ENCODE peak calls at places on chromosomes 1 and 21, in nine cellular contexts. A is transverse colon, E is HL-60, G is tibial artery, C is astrocyte of the spinal cord, S is dorsolateral prefrontal cortex, U is foreskin keratinocyte, Z is left lung, R is neural crest cell. I is an unnamed sample.

GRCh38 chr1:15941044-15941840 is 34.7 kb downstream of the ZBTB17 start:
- DNase-seq in A (no peak), E (no peak), G (no peak), C (no peak), S (no peak), U (no peak), Z (no peak), R (no peak), I (no peak)

GRCh38 chr1:237681210-237681609 is 209.5 kb downstream of the ZP4 start:
- DNase-seq in A (no peak), E (no peak), G (no peak), C (no peak), S (no peak), U (no peak), Z (no peak), R (no peak), I (no peak)

GRCh38 chr1:16014509-16015482 is 3.0 kb downstream of the HSPB7 start:
- DNase-seq in A (peak), E (no peak), G (peak), C (no peak), S (no peak), U (no peak), Z (no peak), R (no peak), I (peak)

GRCh38 chr1:87151500-87152421 is 176.9 kb upstream of the LMO4 start:
- DNase-seq in A (peak), E (peak), G (peak), C (peak), S (peak), U (peak), Z (peak), R (peak), I (no peak)

GRCh38 chr21:27275294-27275927 is 308.5 kb upstream of the ADAMTS5 start:
- DNase-seq in A (no peak), E (peak), G (no peak), C (peak), S (no peak), U (peak), Z (no peak), R (no peak), I (no peak)

GRCh38 chr21:33441489-33442477 is 38.0 kb downstream of the TMEM50B start:
- DNase-seq in A (peak), E (no peak), G (peak), C (peak), S (no peak), U (peak), Z (no peak), R (no peak), I (no peak)

GRCh38 chr21:45976666-45977335 is 4.8 kb upstream of the COL6A1 start:
- DNase-seq in A (peak), E (no peak), G (no peak), C (no peak), S (no peak), U (no peak), Z (no peak), R (no peak), I (peak)

GRCh38 chr1:89743788-89744187 is 77.0 kb upstream of the LRRC8D start:
- DNase-seq in A (no peak), E (no peak), G (no peak), C (no peak), S (no peak), U (no peak), Z (no peak), R (no peak), I (no peak)

GRCh38 chr1:32377541-32378220 is 15.3 kb downstream of the TSSK3 start:
- DNase-seq in A (no peak), E (no peak), G (no peak), C (no peak), S (no peak), U (peak), Z (no peak), R (no peak), I (no peak)

GRCh38 chr1:221239911-221240310 is 360.7 kb downstream of the HLX start:
- DNase-seq in A (no peak), E (no peak), G (no peak), C (no peak), S (no peak), U (peak), Z (no peak), R (no peak), I (no peak)

GRCh38 chr1:50333595-50333974 is 89.7 kb downstream of the DMRTA2 start:
- DNase-seq in A (peak), E (no peak), G (no peak), C (peak), S (no peak), U (peak), Z (peak), R (peak), I (peak)

GRCh38 chr1:108947871-108948525 is 15.3 kb downstream of the CLCC1 start:
- DNase-seq in A (no peak), E (no peak), G (no peak), C (peak), S (no peak), U (no peak), Z (no peak), R (no peak), I (no peak)

GRCh38 chr1:209550519-209550918 is 33.0 kb upstream of the CAMK1G start:
- DNase-seq in A (no peak), E (no peak), G (no peak), C (no peak), S (no peak), U (no peak), Z (no peak), R (no peak), I (no peak)

GRCh38 chr1:216820345-216820744 is 97.1 kb upstream of the ESRRG start:
- DNase-seq in A (no peak), E (no peak), G (no peak), C (peak), S (no peak), U (peak), Z (no peak), R (no peak), I (no peak)

GRCh38 chr21:35529141-35529863 is 480.2 kb upstream of the RUNX1 start:
- DNase-seq in A (no peak), E (no peak), G (no peak), C (peak), S (no peak), U (no peak), Z (no peak), R (no peak), I (no peak)

GRCh38 chr1:44524180-44524579 is 119.1 kb downstream of the RNF220 start:
- DNase-seq in A (no peak), E (no peak), G (no peak), C (no peak), S (no peak), U (no peak), Z (no peak), R (peak), I (no peak)

GRCh38 chr1:14181191-14181793 is 417.2 kb upstream of the KAZN start:
- DNase-seq in A (no peak), E (no peak), G (no peak), C (peak), S (no peak), U (peak), Z (no peak), R (no peak), I (no peak)

GRCh38 chr1:16212251-16212961 is at the start of gene ARHGEF19:
- DNase-seq in A (peak), E (no peak), G (no peak), C (no peak), S (no peak), U (peak), Z (peak), R (no peak), I (peak)

GRCh38 chr1:151171190-151171589 is 4.6 kb downstream of the TMOD4 start:
- DNase-seq in A (no peak), E (no peak), G (no peak), C (no peak), S (no peak), U (no peak), Z (no peak), R (no peak), I (no peak)

GRCh38 chr1:106524631-106525030 is 531.8 kb upstream of the PRMT6 start:
- DNase-seq in A (no peak), E (no peak), G (no peak), C (no peak), S (no peak), U (no peak), Z (no peak), R (no peak), I (no peak)

GRCh38 chr1:61839702-61840101 is 97.4 kb downstream of the PATJ start:
- DNase-seq in A (no peak), E (no peak), G (no peak), C (peak), S (no peak), U (peak), Z (no peak), R (no peak), I (no peak)

GRCh38 chr1:6083801-6084467 is 38.2 kb downstream of the KCNAB2 start:
- DNase-seq in A (no peak), E (no peak), G (no peak), C (no peak), S (no peak), U (no peak), Z (peak), R (no peak), I (no peak)

GRCh38 chr1:68120136-68120791 is 69.8 kb upstream of the DIRAS3 start:
- DNase-seq in A (peak), E (no peak), G (no peak), C (peak), S (no peak), U (peak), Z (no peak), R (peak), I (peak)

GRCh38 chr21:44083631-44084291 is 23.4 kb upstream of the PWP2 start:
- DNase-seq in A (no peak), E (no peak), G (no peak), C (no peak), S (no peak), U (no peak), Z (no peak), R (no peak), I (no peak)

GRCh38 chr1:169105434-169106094 is 926 bp upstream of the ATP1B1 start:
- DNase-seq in A (peak), E (peak), G (peak), C (peak), S (peak), U (no peak), Z (peak), R (no peak), I (no peak)

GRCh38 chr1:204447220-204447619 is 35.6 kb upstream of the PPP1R15B start:
- DNase-seq in A (no peak), E (no peak), G (no peak), C (no peak), S (no peak), U (no peak), Z (no peak), R (no peak), I (no peak)

GRCh38 chr1:204446413-204447111 is 34.9 kb upstream of the PPP1R15B start:
- DNase-seq in A (peak), E (no peak), G (no peak), C (peak), S (peak), U (no peak), Z (no peak), R (peak), I (peak)

GRCh38 chr1:204443871-204444581 is 32.4 kb upstream of the PPP1R15B start:
- DNase-seq in A (no peak), E (peak), G (no peak), C (no peak), S (no peak), U (peak), Z (no peak), R (no peak), I (no peak)

GRCh38 chr1:204447736-204448135 is 36.1 kb upstream of the PPP1R15B start:
- DNase-seq in A (no peak), E (no peak), G (no peak), C (no peak), S (no peak), U (no peak), Z (no peak), R (no peak), I (no peak)

DNA sequence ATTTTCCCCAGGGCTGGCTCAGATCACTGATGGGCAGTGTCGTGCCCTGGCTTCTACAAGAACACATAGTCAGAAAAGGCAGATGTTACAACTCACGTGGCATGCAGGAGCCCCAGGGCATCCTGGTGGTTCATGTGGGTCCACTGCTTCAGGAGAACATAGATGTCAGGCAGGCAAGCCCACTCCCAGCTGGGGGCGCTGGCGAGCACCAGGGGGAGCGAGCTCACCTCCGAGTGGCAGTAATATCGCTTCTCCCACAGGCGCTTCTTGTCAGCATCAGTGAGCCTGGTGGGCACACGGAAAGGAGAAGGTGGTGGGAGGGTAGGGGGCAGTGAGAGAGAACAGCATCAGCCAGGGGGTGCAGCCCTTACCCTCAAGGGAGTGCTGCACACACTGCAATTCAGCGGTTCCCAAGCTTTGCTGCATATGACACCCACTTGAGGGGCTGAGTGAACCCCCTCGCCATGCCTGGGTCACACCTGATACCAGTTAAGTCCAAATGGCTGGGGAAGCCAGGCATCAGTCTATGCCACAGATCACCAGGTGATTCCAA is 34.3 kb upstream of the PPP1R15B start:
- DNase-seq in A (peak), E (no peak), G (no peak), C (no peak), S (peak), U (no peak), Z (no peak), R (peak), I (no peak)
- TF ChIP-seq CTCF in A (no peak), E (peak), G (no peak), C (peak), S (no peak), U (peak), Z (no peak), R (no peak), I (peak)

GRCh38 chr1:81498370-81499184 is 302.2 kb upstream of the ADGRL2 start:
- DNase-seq in A (no peak), E (no peak), G (no peak), C (no peak), S (no peak), U (peak), Z (no peak), R (no peak), I (no peak)
- TF ChIP-seq CTCF in A (no peak), E (no peak), G (no peak), C (no peak), S (no peak), U (no peak), Z (no peak), R (no peak), I (no peak)

DNA sequence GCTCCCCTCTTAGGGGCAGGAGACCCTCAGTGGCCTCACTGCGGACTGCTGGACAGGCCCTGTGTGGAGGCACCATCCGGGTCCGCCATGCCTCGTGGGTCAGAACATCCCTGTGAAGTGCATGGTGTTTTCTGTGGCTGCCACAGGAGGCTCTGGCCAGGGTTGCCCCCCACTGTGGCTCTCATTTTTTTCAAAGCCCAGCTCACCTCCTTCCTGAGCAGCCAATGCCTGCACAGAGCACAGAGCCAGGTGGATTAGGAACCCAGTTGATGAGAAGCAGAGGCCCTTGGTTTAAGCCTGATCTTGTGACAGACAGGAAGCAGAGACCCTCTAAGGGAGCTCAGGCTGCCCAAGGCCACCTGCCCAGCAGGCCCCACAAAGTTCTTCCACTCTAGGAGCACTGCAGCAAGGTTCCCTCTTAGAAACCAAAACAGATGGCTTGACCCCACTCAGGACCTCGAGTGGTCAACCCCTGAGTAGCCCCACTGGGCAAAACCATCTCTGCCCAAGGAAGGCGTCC is 25.5 kb upstream of the PRSS38 start:
- DNase-seq in A (no peak), E (no peak), G (no peak), C (no peak), S (no peak), U (no peak), Z (peak), R (no peak), I (no peak)
- TF ChIP-seq CTCF in A (no peak), E (no peak), G (no peak), C (no peak), S (no peak), U (no peak), Z (no peak), R (no peak), I (no peak)

DNA sequence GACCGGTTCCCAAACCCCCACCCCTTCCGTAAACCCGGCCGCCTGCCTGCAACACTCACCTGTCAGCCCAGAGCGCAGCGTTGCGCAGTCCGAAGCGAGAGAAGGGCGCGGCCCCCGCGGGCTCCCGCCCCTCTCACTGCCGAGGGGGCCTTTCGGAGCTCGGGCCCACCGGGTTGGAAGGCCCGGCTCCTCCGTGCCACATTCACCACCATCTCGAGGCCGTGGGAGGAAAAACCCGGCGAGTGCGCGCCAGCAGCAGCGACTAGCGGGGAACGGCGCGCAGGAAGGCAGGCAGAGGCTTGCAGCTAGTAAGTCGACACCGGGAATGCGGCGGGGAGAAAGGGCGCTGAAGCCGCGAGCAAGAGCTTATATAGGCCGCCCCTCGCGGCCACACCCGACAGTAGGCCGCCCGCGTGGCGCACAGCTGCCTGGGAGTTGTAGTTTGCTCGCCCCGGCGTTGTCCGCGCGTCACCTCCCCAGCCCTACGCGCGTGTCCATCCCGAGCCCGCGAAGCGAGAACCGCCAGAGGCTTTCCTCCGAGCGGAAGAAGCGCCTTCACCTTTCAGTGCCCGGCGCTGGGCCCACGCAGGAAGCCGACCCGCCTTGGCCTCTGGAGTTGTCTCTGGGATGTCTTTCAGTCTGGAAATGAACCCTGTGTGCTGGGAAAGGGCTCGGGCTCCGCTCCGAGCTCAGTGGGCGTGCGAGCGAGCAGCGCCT is 10.4 kb upstream of the RAB42 start:
- DNase-seq in A (peak), E (peak), G (peak), C (peak), S (peak), U (peak), Z (peak), R (peak), I (peak)
- TF ChIP-seq CTCF in A (no peak), E (no peak), G (no peak), C (no peak), S (peak), U (no peak), Z (no peak), R (peak), I (no peak)

I was measured in mesothelial cell of epicardium.